ENCODE peak calls at places on chromosomes 2 and 18, in seven cellular contexts. One of them, this sample, is unnamed.

GRCh38 chr2:128169497-128169896 is 78.5 kb downstream of the UGGT1 start:
- DNase-seq in stimulated activated CD8-positive, alpha-beta memory T cell treated with anti-CD3 and anti-CD28 coated beads, Interleukin-4, amount 100 ng/mL, for 4 hours: no peak
- DNase-seq in GM20000: no peak
- DNase-seq in HTR-8/SVneo: no peak
- DNase-seq in GM23338: no peak
- DNase-seq in AG10803: peak
- DNase-seq in omental fat pad: no peak
- DNase-seq in this sample: peak

GRCh38 chr2:169815849-169816248 is 8.9 kb downstream of the METTL5 start:
- DNase-seq in AG10803: peak
- DNase-seq in omental fat pad: no peak
- DNase-seq in GM20000: no peak
- DNase-seq in stimulated activated CD8-positive, alpha-beta memory T cell treated with anti-CD3 and anti-CD28 coated beads, Interleukin-4, amount 100 ng/mL, for 4 hours: no peak
- DNase-seq in HTR-8/SVneo: no peak
- DNase-seq in GM23338: no peak
- DNase-seq in this sample: peak

GRCh38 chr2:197256771-197257170 is 53.8 kb downstream of the ANKRD44 start:
- DNase-seq in GM20000: no peak
- DNase-seq in HTR-8/SVneo: no peak
- DNase-seq in GM23338: no peak
- DNase-seq in stimulated activated CD8-positive, alpha-beta memory T cell treated with anti-CD3 and anti-CD28 coated beads, Interleukin-4, amount 100 ng/mL, for 4 hours: no peak
- DNase-seq in AG10803: no peak
- DNase-seq in omental fat pad: no peak
- DNase-seq in this sample: peak

GRCh38 chr18:48139427-48140347 is 209.2 kb upstream of the SMAD2 start:
- DNase-seq in GM23338: peak
- DNase-seq in HTR-8/SVneo: no peak
- DNase-seq in AG10803: no peak
- DNase-seq in GM20000: no peak
- DNase-seq in stimulated activated CD8-positive, alpha-beta memory T cell treated with anti-CD3 and anti-CD28 coated beads, Interleukin-4, amount 100 ng/mL, for 4 hours: no peak
- DNase-seq in omental fat pad: no peak
- DNase-seq in this sample: no peak

GRCh38 chr2:118699816-118700215 is 147.6 kb downstream of the EN1 start:
- DNase-seq in omental fat pad: no peak
- DNase-seq in GM20000: no peak
- DNase-seq in AG10803: no peak
- DNase-seq in stimulated activated CD8-positive, alpha-beta memory T cell treated with anti-CD3 and anti-CD28 coated beads, Interleukin-4, amount 100 ng/mL, for 4 hours: no peak
- DNase-seq in HTR-8/SVneo: no peak
- DNase-seq in GM23338: no peak
- DNase-seq in this sample: no peak

GRCh38 chr2:8058652-8059051 is 623.2 kb upstream of the ID2 start:
- DNase-seq in GM23338: no peak
- DNase-seq in HTR-8/SVneo: no peak
- DNase-seq in stimulated activated CD8-positive, alpha-beta memory T cell treated with anti-CD3 and anti-CD28 coated beads, Interleukin-4, amount 100 ng/mL, for 4 hours: no peak
- DNase-seq in AG10803: no peak
- DNase-seq in GM20000: no peak
- DNase-seq in omental fat pad: no peak
- DNase-seq in this sample: peak

GRCh38 chr2:112150447-112150846 is 12.3 kb downstream of the FBLN7 start:
- DNase-seq in HTR-8/SVneo: peak
- DNase-seq in AG10803: peak
- DNase-seq in stimulated activated CD8-positive, alpha-beta memory T cell treated with anti-CD3 and anti-CD28 coated beads, Interleukin-4, amount 100 ng/mL, for 4 hours: no peak
- DNase-seq in GM20000: no peak
- DNase-seq in omental fat pad: no peak
- DNase-seq in GM23338: no peak
- DNase-seq in this sample: peak

GRCh38 chr18:36469471-36469870 is 172.0 kb downstream of the FHOD3 start:
- DNase-seq in GM20000: no peak
- DNase-seq in HTR-8/SVneo: no peak
- DNase-seq in omental fat pad: no peak
- DNase-seq in stimulated activated CD8-positive, alpha-beta memory T cell treated with anti-CD3 and anti-CD28 coated beads, Interleukin-4, amount 100 ng/mL, for 4 hours: no peak
- DNase-seq in GM23338: no peak
- DNase-seq in AG10803: no peak
- DNase-seq in this sample: no peak

This sample was measured in mesenchymal stem cell.